ENCODE peak calls at places on chromosomes 6 and 20, in six cellular contexts. R is A549, D is sigmoid colon, W is AG04450, B is WERI-Rb-1, O is T-helper 2 cell. M is an unnamed sample.
A peak's percentile ranks its signal among the peaks of the same experiment; 100 is the strongest.

GRCh38 chr6:88339816-88340215 is 173.7 kb upstream of the CNR1 start:
- DNase-seq in R (no peak), D (no peak), W (no peak), B (no peak), O (no peak), M (no peak)

GRCh38 chr6:116564921-116565872 is 6.1 kb upstream of the RWDD1 start:
- DNase-seq in R (no peak), D (peak; percentile 63), W (no peak), B (no peak), O (no peak), M (peak; percentile 25)

GRCh38 chr6:27836783-27837635 is 75.2 kb downstream of the OR2B2 start:
- DNase-seq in R (no peak), D (peak; percentile 72), W (no peak), B (peak; percentile 83), O (no peak), M (peak; percentile 15)

GRCh38 chr6:10412948-10413849 is 1.7 kb downstream of the TFAP2A start:
- DNase-seq in R (no peak), D (no peak), W (no peak), B (no peak), O (no peak), M (no peak)

GRCh38 chr20:25310921-25311728 is 63.2 kb downstream of the PYGB start:
- DNase-seq in R (no peak), D (peak; percentile 56), W (peak; percentile 58), B (no peak), O (no peak), M (no peak)

GRCh38 chr6:35216412-35216732 is 2.6 kb downstream of the SCUBE3 start:
- DNase-seq in R (no peak), D (no peak), W (no peak), B (no peak), O (no peak), M (no peak)

GRCh38 chr6:132511159-132511835 is 1.6 kb downstream of the STX7 start:
- DNase-seq in R (no peak), D (no peak), W (no peak), B (no peak), O (no peak), M (peak; percentile 11)

GRCh38 chr6:46029602-46030001 is 13.9 kb upstream of the CLIC5 start:
- DNase-seq in R (no peak), D (no peak), W (no peak), B (no peak), O (no peak), M (no peak)

GRCh38 chr6:53309059-53309896 is 39.5 kb downstream of the ELOVL5 start:
- DNase-seq in R (no peak), D (no peak), W (no peak), B (no peak), O (no peak), M (no peak)

GRCh38 chr6:44804546-44804945 is 417.0 kb downstream of the CDC5L start:
- DNase-seq in R (no peak), D (no peak), W (no peak), B (no peak), O (no peak), M (no peak)

GRCh38 chr20:34953960-34954359 is 1.6 kb downstream of the GSS start:
- DNase-seq in R (no peak), D (no peak), W (no peak), B (no peak), O (no peak), M (no peak)

GRCh38 chr6:96522469-96523009 is 933 bp downstream of the UFL1 start:
- DNase-seq in R (no peak), D (no peak), W (no peak), B (no peak), O (no peak), M (no peak)

GRCh38 chr6:85449818-85450577 is at the start of gene NT5E:
- DNase-seq in R (peak; percentile 55), D (peak; percentile 87), W (no peak), B (peak; percentile 38), O (no peak), M (peak; percentile 49)

GRCh38 chr6:14664616-14665315 is 547.2 kb downstream of the CD83 start:
- DNase-seq in R (no peak), D (no peak), W (no peak), B (no peak), O (no peak), M (no peak)

GRCh38 chr6:158867381-158868121 is 48.4 kb upstream of the EZR start:
- DNase-seq in R (no peak), D (no peak), W (no peak), B (no peak), O (no peak), M (no peak)

GRCh38 chr6:107618672-107619071 is 128.8 kb downstream of the SOBP start:
- DNase-seq in R (no peak), D (no peak), W (no peak), B (no peak), O (no peak), M (no peak)

GRCh38 chr6:116328528-116328903 is 42.2 kb upstream of the DSE start:
- DNase-seq in R (no peak), D (no peak), W (no peak), B (no peak), O (no peak), M (no peak)

GRCh38 chr6:148452921-148453320 is 110.3 kb downstream of the SASH1 start:
- DNase-seq in R (no peak), D (no peak), W (no peak), B (no peak), O (no peak), M (no peak)

GRCh38 chr6:45676376-45676775 is 298.6 kb upstream of the SUPT3H start:
- DNase-seq in R (no peak), D (no peak), W (no peak), B (no peak), O (no peak), M (no peak)

GRCh38 chr6:169592558-169592957 is 109.3 kb downstream of the WDR27 start:
- DNase-seq in R (no peak), D (no peak), W (peak; percentile 13), B (no peak), O (no peak), M (no peak)

GRCh38 chr6:151317206-151317994 is 74.0 kb downstream of the ZBTB2 start:
- DNase-seq in R (peak; percentile 8), D (no peak), W (no peak), B (no peak), O (no peak), M (no peak)

GRCh38 chr6:63677282-63677681 is 41.7 kb downstream of the PHF3 start:
- DNase-seq in R (no peak), D (no peak), W (no peak), B (no peak), O (no peak), M (no peak)

GRCh38 chr20:12012241-12013222 is 94.8 kb downstream of the BTBD3 start:
- DNase-seq in R (peak; percentile 61), D (no peak), W (peak; percentile 11), B (peak; percentile 54), O (no peak), M (peak; percentile 10)

GRCh38 chr6:41670703-41671360 is 32.6 kb downstream of the MDFI start:
- DNase-seq in R (no peak), D (no peak), W (no peak), B (no peak), O (no peak), M (no peak)

GRCh38 chr6:117483004-117483644 is 650 bp downstream of the DCBLD1 start:
- DNase-seq in R (no peak), D (peak; percentile 70), W (no peak), B (peak; percentile 65), O (no peak), M (peak; percentile 33)

GRCh38 chr6:34745277-34746103 is 11.8 kb upstream of the SNRPC start:
- DNase-seq in R (no peak), D (no peak), W (peak; percentile 7), B (no peak), O (no peak), M (no peak)

GRCh38 chr6:45816674-45817297 is 198.9 kb downstream of the CLIC5 start:
- DNase-seq in R (no peak), D (no peak), W (peak; percentile 43), B (no peak), O (no peak), M (no peak)